ENCODE peak calls at places on chromosomes 3 and 15, in seven cellular contexts. D, K, V, O, H, B and Z are unnamed samples.

GRCh38 chr3:184874709-184875644 is 63.0 kb downstream of the VPS8 start:
- DNase-seq in D (peak), K (peak), V (peak), O (no peak), H (no peak), B (no peak), Z (no peak)

GRCh38 chr3:122642935-122643334 is 37.7 kb upstream of the PARP14 start:
- DNase-seq in D (peak), K (no peak), V (no peak), O (no peak), H (no peak), B (no peak), Z (no peak)

GRCh38 chr15:74642724-74643367 is 27.2 kb downstream of the CLK3 start:
- DNase-seq in D (no peak), K (peak), V (no peak), O (no peak), H (no peak), B (no peak), Z (no peak)

GRCh38 chr15:73851679-73852078 is 21.7 kb upstream of the TBC1D21 start:
- DNase-seq in D (peak), K (peak), V (peak), O (no peak), H (no peak), B (no peak), Z (no peak)

GRCh38 chr3:10505791-10506585 is 602 bp upstream of the ATP2B2 start:
- DNase-seq in D (no peak), K (no peak), V (no peak), O (no peak), H (no peak), B (no peak), Z (no peak)

GRCh38 chr3:63429905-63430304 is 151.8 kb downstream of the SYNPR start:
- DNase-seq in D (no peak), K (no peak), V (no peak), O (no peak), H (no peak), B (no peak), Z (no peak)

GRCh38 chr3:160010578-160010977 is 21.9 kb downstream of the IL12A start:
- DNase-seq in D (peak), K (no peak), V (no peak), O (no peak), H (no peak), B (no peak), Z (no peak)

GRCh38 chr3:99965077-99965476 is 147.4 kb downstream of the CMSS1 start:
- DNase-seq in D (no peak), K (peak), V (no peak), O (no peak), H (no peak), B (no peak), Z (no peak)

GRCh38 chr15:88623061-88623460 is 1.9 kb downstream of the AEN start:
- DNase-seq in D (peak), K (peak), V (no peak), O (no peak), H (no peak), B (no peak), Z (no peak)

GRCh38 chr3:166223120-166223519 is 385.9 kb upstream of the BCHE start:
- DNase-seq in D (no peak), K (no peak), V (no peak), O (no peak), H (no peak), B (no peak), Z (no peak)

GRCh38 chr3:123424999-123425386 is 23.9 kb downstream of the ADCY5 start:
- DNase-seq in D (no peak), K (no peak), V (no peak), O (no peak), H (no peak), B (no peak), Z (no peak)

GRCh38 chr3:139538733-139539132 is 809 bp downstream of the RBP1 start:
- DNase-seq in D (no peak), K (no peak), V (no peak), O (no peak), H (peak), B (no peak), Z (no peak)